ENCODE peak calls at places on chromosomes 16 and 17, in four cellular contexts. I is activated T-cell treated with anti-CD3 and anti-CD28 coated beads for 24 hours; D is kidney epithelial cell; E is activated CD4-positive, CD25-positive, alpha-beta regulatory T cell. N is an unnamed sample.

GRCh38 chr17:1736348-1737281 is 6.1 kb upstream of the SERPINF2 start:
- DNase-seq in I (peak; percentile 48), D (no peak), E (no peak), N (no peak)

GRCh38 chr17:33868899-33869298 is 386.2 kb upstream of the CCL2 start:
- DNase-seq in I (no peak), D (no peak), E (no peak), N (no peak)

GRCh38 chr16:22977294-22977697 is 163.3 kb downstream of the HS3ST2 start:
- DNase-seq in I (no peak), D (no peak), E (no peak), N (no peak)

GRCh38 chr16:83793179-83793578 is 14.6 kb upstream of the HSBP1 start:
- DNase-seq in I (no peak), D (no peak), E (no peak), N (no peak)

GRCh38 chr17:34797724-34798123 is 163.5 kb downstream of the CCT6B start:
- DNase-seq in I (no peak), D (no peak), E (no peak), N (no peak)

GRCh38 chr16:69408451-69408850 is 16.0 kb upstream of the CYB5B start:
- DNase-seq in I (no peak), D (no peak), E (no peak), N (no peak)

GRCh38 chr17:64384253-64385186 is 6.1 kb downstream of the PECAM1 start:
- DNase-seq in I (no peak), D (peak; percentile 96), E (no peak), N (no peak)

GRCh38 chr17:58755577-58756245 is at the start of gene PPM1E:
- DNase-seq in I (peak; percentile 34), D (no peak), E (peak; percentile 11), N (peak; percentile 76)

GRCh38 chr17:6161456-6161855 is 91.3 kb downstream of the WSCD1 start:
- DNase-seq in I (no peak), D (no peak), E (no peak), N (no peak)

GRCh38 chr16:81779540-81780320 is 639 bp downstream of the PLCG2 start:
- DNase-seq in I (no peak), D (no peak), E (no peak), N (no peak)

GRCh38 chr16:83887088-83887487 is 11.8 kb upstream of the MLYCD start:
- DNase-seq in I (no peak), D (no peak), E (no peak), N (no peak)

GRCh38 chr17:8799851-8800212 is 667 bp upstream of the MFSD6L start:
- DNase-seq in I (no peak), D (no peak), E (no peak), N (no peak)

GRCh38 chr16:14520753-14521152 is 109.3 kb downstream of the PARN start:
- DNase-seq in I (no peak), D (no peak), E (no peak), N (no peak)

GRCh38 chr16:85207357-85207921 is 95.2 kb upstream of the CIBAR2 start:
- DNase-seq in I (no peak), D (no peak), E (no peak), N (no peak)

GRCh38 chr17:65099941-65100315 is 37.2 kb upstream of the RGS9 start:
- DNase-seq in I (peak; percentile 65), D (peak; percentile 52), E (no peak), N (no peak)

GRCh38 chr16:12927591-12927990 is 26.2 kb downstream of the SHISA9 start:
- DNase-seq in I (no peak), D (no peak), E (no peak), N (no peak)

GRCh38 chr16:4064950-4065352 is 51.3 kb downstream of the ADCY9 start:
- DNase-seq in I (peak; percentile 19), D (no peak), E (no peak), N (no peak)

GRCh38 chr16:50603206-50604064 is 55.2 kb downstream of the NKD1 start:
- DNase-seq in I (no peak), D (peak; percentile 7), E (no peak), N (no peak)

GRCh38 chr16:24846548-24847357 is 990 bp downstream of the SLC5A11 start:
- DNase-seq in I (no peak), D (no peak), E (no peak), N (no peak)

GRCh38 chr16:68427649-68428303 is 20.5 kb downstream of the SMPD3 start:
- DNase-seq in I (no peak), D (no peak), E (no peak), N (no peak)

GRCh38 chr17:8285270-8286181 is 2.9 kb upstream of the RANGRF start:
- DNase-seq in I (no peak), D (no peak), E (no peak), N (no peak)

GRCh38 chr17:10278218-10278617 is 79.8 kb upstream of the GAS7 start:
- DNase-seq in I (no peak), D (no peak), E (no peak), N (no peak)

GRCh38 chr17:75514299-75515228 is 773 bp downstream of the CASKIN2 start:
- DNase-seq in I (no peak), D (peak; percentile 26), E (no peak), N (no peak)

GRCh38 chr16:116015-116414 is 22.5 kb downstream of the NPRL3 start:
- DNase-seq in I (no peak), D (no peak), E (no peak), N (no peak)

GRCh38 chr16:75256871-75257343 is 5.5 kb upstream of the BCAR1 start:
- DNase-seq in I (no peak), D (no peak), E (no peak), N (no peak)

GRCh38 chr17:40095944-40096791 is 4.2 kb downstream of the NR1D1 start:
- DNase-seq in I (peak; percentile 83), D (no peak), E (peak; percentile 58), N (no peak)

GRCh38 chr17:67198131-67198530 is 46.9 kb downstream of the HELZ start:
- DNase-seq in I (no peak), D (no peak), E (no peak), N (no peak)

GRCh38 chr16:54277845-54278703 is 8.5 kb downstream of the IRX3 start:
- DNase-seq in I (no peak), D (no peak), E (no peak), N (no peak)

GRCh38 chr17:50931003-50931878 is 65.1 kb upstream of the TOB1 start:
- DNase-seq in I (peak; percentile 27), D (no peak), E (peak; percentile 13), N (peak; percentile 11)

GRCh38 chr17:17572010-17572785 is 19.3 kb downstream of the PEMT start:
- DNase-seq in I (no peak), D (no peak), E (no peak), N (no peak)

GRCh38 chr16:306911-307370 is 24.0 kb downstream of the PDIA2 start:
- DNase-seq in I (no peak), D (no peak), E (no peak), N (no peak)

GRCh38 chr17:79979201-79979840 is 56.4 kb downstream of the TBC1D16 start:
- DNase-seq in I (no peak), D (no peak), E (no peak), N (no peak)

GRCh38 chr17:15942207-15942833 is 2.6 kb upstream of the ADORA2B start:
- DNase-seq in I (no peak), D (no peak), E (no peak), N (no peak)

GRCh38 chr17:64491995-64492394 is 4.9 kb downstream of the POLG2 start:
- DNase-seq in I (no peak), D (peak; percentile 37), E (no peak), N (no peak)

GRCh38 chr17:69783865-69784264 is 291.2 kb upstream of the KCNJ16 start:
- DNase-seq in I (no peak), D (no peak), E (no peak), N (no peak)

GRCh38 chr17:79834575-79835469 is 4.4 kb downstream of the CBX4 start:
- DNase-seq in I (no peak), D (no peak), E (no peak), N (no peak)

GRCh38 chr16:46787909-46788308 is 39.8 kb upstream of the MYLK3 start:
- DNase-seq in I (no peak), D (no peak), E (no peak), N (no peak)

GRCh38 chr17:40556884-40557414 is 8.3 kb downstream of the CCR7 start:
- DNase-seq in I (no peak), D (no peak), E (no peak), N (no peak)